ENCODE peak calls at places on chromosomes 1 and 21, in six cellular contexts. M, S, F, W, K and X are unnamed samples. For H3K4me1, the result is how much of the 10 kb centered on the place peaks cover.

GRCh38 chr1:162535501-162535900 is 26.0 kb upstream of the UAP1 start:
- DNase-seq in M (no peak), S (no peak), F (no peak), W (no peak), K (peak), X (no peak)

GRCh38 chr1:212161231-212161781 is 123.9 kb upstream of the PPP2R5A start:
- DNase-seq in M (peak), S (no peak), F (peak), W (peak), K (peak), X (no peak)

GRCh38 chr1:168297019-168297418 is 16.3 kb downstream of the TBX19 start:
- DNase-seq in M (no peak), S (no peak), F (no peak), W (no peak), K (no peak), X (no peak)

GRCh38 chr1:181113061-181113695 is 24.7 kb downstream of the IER5 start:
- DNase-seq in M (peak), S (no peak), F (peak), W (no peak), K (peak), X (no peak)

GRCh38 chr1:145963218-145964019 is 956 bp downstream of the ANKRD34A start:
- DNase-seq in M (peak), S (no peak), F (no peak), W (no peak), K (peak), X (no peak)

GRCh38 chr1:20237646-20238045 is 51.3 kb upstream of the PLA2G2C start:
- DNase-seq in M (no peak), S (peak), F (no peak), W (no peak), K (no peak), X (no peak)

GRCh38 chr21:31566061-31566460 is 93.4 kb upstream of the SOD1 start:
- DNase-seq in M (peak), S (peak), F (no peak), W (no peak), K (no peak), X (no peak)

GRCh38 chr1:204758601-204759000 is 73.1 kb upstream of the LRRN2 start:
- DNase-seq in M (no peak), S (no peak), F (no peak), W (no peak), K (no peak), X (no peak)

GRCh38 chr21:41396452-41397107 is 29.5 kb upstream of the MX1 start:
- DNase-seq in M (peak), S (no peak), F (no peak), W (no peak), K (no peak), X (peak)

GRCh38 chr1:15244813-15245212 is 2.2 kb upstream of the FHAD1 start:
- DNase-seq in M (no peak), S (no peak), F (no peak), W (no peak), K (no peak), X (no peak)

GRCh38 chr21:41210405-41211040 is 42.6 kb downstream of the BACE2 start:
- DNase-seq in M (peak), S (no peak), F (no peak), W (no peak), K (peak), X (no peak)

GRCh38 chr1:65423884-65424655 is 3.6 kb downstream of the LEPR start:
- DNase-seq in M (peak), S (no peak), F (peak), W (peak), K (peak), X (no peak)

GRCh38 chr1:88126467-88126866 is 557.6 kb upstream of the PKN2 start:
- DNase-seq in M (no peak), S (no peak), F (no peak), W (no peak), K (no peak), X (no peak)

GRCh38 chr21:35219719-35220118 is 170.6 kb upstream of the RUNX1 start:
- DNase-seq in M (no peak), S (no peak), F (no peak), W (no peak), K (no peak), X (no peak)

GRCh38 chr1:92442351-92442750 is 44.4 kb downstream of the GFI1 start:
- DNase-seq in M (no peak), S (no peak), F (no peak), W (no peak), K (no peak), X (no peak)

GRCh38 chr1:206460846-206461426 is 9.3 kb upstream of the IKBKE start:
- DNase-seq in M (peak), S (no peak), F (no peak), W (no peak), K (no peak), X (no peak)

GRCh38 chr1:11412166-11412565 is 66.8 kb upstream of the DISP3 start:
- DNase-seq in M (no peak), S (no peak), F (no peak), W (no peak), K (no peak), X (no peak)

GRCh38 chr1:34929497-34929852 is at the start of gene DLGAP3:
- DNase-seq in M (peak), S (no peak), F (no peak), W (no peak), K (no peak), X (no peak)

GRCh38 chr1:8908388-8909151 is 30.1 kb upstream of the ENO1 start:
- DNase-seq in M (peak), S (no peak), F (no peak), W (no peak), K (no peak), X (no peak)

GRCh38 chr1:221714227-221715116 is 27.4 kb downstream of the DUSP10 start:
- DNase-seq in M (no peak), S (no peak), F (no peak), W (no peak), K (no peak), X (no peak)

GRCh38 chr21:44710294-44710665 is 1.1 kb downstream of the TSPEAR start:
- DNase-seq in M (no peak), S (no peak), F (no peak), W (no peak), K (no peak), X (peak)

GRCh38 chr1:77543822-77544448 is 138.5 kb downstream of the ZZZ3 start:
- DNase-seq in M (no peak), S (no peak), F (no peak), W (no peak), K (peak), X (no peak)

GRCh38 chr1:90835172-90835660 is 118.1 kb upstream of the BARHL2 start:
- DNase-seq in M (no peak), S (no peak), F (no peak), W (no peak), K (no peak), X (no peak)

GRCh38 chr21:45551816-45552695 is 9.8 kb upstream of the SLC19A1 start:
- DNase-seq in M (no peak), S (no peak), F (no peak), W (no peak), K (no peak), X (peak)

GRCh38 chr1:231407049-231407448 is 15.0 kb downstream of the EGLN1 start:
- DNase-seq in M (no peak), S (no peak), F (no peak), W (no peak), K (no peak), X (no peak)

DNA sequence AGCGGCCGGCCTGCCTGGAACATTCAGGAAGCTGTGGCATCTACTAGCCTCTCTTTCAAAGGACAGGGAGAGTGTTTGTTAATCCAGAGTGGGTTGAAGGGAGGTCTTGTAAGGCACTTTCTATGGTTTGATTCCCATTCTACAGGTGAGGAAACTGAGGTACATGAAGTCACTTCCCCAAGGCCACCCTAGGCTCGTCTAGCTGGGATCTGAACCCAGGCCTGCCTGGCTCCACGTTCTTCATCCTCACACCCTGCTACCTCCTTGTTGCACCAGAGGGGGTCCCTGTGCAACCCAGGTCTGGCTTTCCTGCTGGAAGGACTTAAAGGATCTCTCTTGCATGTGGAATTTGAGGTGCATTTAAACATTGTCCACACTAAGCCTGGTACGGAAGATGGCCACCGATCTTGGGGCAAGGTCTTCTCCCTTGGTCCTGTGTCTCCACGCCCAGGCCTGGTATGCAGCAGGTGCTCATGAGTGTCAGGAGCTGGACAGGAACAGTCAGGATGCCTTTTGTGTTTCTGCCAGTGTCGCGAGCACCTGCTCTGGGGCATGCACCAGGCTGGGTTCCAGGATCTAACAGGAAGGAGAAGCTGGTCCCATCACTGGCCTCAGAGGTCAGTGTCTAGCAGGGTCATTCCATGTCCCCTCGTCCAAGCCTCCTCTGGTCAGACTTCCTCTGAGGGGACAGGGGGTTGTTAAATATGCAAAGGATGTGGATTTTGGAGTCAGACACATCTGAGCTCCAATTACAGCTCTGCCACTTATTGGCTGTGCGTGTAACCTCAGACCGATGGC is 103.2 kb upstream of the RUNX3 start:
- DNase-seq in M (no peak), S (no peak), F (no peak), W (no peak), K (no peak), X (no peak)
- H3K4me1 ChIP-seq in M (under half), S (half or more), F (under half), W (half or more), K (under half), X (under half)

DNA sequence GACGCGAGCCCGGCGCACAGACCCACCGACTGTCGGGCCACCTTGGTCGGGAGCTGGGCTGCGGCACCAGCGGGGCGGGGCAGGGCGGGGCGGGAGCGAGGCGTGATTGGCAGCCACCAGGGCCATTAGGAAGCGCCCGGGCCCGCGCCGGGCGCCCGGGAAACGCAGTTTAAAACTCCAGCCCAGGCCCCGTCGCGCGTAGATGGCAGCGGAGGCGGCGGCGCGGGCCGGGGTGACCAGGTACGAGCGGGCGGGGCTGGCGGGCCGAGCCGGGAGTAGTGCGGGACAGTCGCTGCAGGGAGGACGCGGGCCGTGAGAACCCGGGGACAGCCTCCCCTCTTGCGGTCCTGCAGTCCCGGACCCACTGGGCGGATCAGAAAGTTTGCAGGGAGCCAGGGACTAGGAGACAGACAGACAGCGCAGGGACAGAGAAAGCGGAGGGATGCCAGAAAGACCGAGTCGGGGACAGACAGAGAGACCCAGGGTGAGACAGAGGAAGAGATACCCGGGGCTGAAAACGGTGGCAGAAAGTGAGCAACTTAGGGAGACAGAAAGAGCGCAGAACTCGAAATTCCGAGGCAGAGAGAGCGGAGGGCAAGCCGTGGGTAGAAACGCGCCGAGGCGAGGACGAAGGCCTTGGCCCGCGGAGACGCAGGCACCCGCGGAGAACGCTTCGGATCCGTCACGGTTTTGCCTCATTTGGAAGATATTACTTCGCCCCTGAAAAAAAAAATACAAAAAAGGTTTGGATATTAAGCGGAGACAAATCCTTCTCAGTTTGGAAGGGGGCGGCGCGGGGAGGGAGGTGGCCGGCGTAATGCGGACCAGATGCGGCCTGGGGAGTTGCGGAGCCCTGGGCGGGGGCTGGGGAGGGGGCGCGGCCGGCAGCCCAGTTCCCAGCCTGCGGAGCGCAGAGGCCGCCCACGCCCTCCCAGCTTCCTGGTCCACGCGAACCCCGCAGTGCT is at the start of gene DMBX1:
- DNase-seq in M (no peak), S (no peak), F (no peak), W (no peak), K (no peak), X (peak)
- H3K4me3 ChIP-seq in M (peak), S (no peak), F (no peak), W (no peak), K (no peak), X (peak)

GRCh38 chr1:37765937-37766664 is 1.2 kb upstream of the EPHA10 start:
- DNase-seq in M (no peak), S (peak), F (no peak), W (no peak), K (no peak), X (no peak)
- TF ChIP-seq CTCF in M (no peak), S (peak), F (no peak), W (peak), K (no peak), X (no peak)

DNA sequence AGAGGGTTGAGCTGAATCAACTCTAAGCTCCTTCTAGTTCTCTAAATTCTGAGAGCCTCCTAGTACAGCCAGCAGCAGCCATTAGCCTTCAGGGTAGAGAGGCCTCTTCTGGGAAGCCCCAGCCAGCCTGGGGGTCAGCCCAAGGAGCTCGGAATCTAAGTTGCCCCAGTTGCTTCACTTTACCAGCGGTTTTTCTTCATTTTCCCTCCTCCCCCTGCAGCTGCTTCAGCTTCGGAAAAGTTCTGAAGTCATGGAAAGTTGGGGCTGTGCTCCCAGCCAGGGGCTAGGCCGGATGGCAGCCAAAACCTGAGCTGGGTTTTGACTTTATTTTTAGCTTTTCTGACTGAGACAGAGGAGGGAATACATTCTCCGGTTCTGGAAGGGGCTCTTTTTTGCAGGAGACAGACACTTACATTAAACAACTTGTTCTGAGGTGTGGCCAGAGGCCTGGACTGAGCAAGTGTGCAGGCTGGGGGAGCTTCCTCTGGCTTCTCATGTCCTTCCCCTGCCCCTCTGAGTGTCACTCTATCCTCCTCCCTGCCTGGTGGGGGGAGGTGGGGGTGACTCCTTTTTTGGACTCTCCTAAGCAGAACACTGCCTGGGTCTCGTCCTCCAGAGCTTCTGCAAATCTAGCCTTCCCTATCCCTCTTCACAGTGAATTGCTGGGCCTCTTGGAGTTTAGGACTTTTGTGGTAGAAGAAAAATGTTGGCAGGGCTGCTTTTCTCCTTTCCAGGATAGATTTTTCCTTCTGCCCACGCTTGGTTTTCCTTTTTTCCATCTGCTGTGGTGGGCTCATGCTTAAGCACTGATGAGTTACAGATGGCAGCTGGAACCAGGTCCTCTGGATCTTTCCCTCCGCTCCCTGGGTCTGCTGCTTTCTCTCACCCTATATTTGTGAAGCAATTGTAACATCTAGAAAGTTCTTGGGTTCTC is 14.5 kb downstream of the LMNA start:
- DNase-seq in M (peak), S (no peak), F (peak), W (no peak), K (peak), X (peak)
- H3K4me1 ChIP-seq in M (half or more), S (under half), F (under half), W (half or more), K (under half), X (half or more)